ENCODE peak calls at places on chromosome 3, in six cellular contexts. One of them, this sample, is unnamed.

GRCh38 chr3:134847349-134847748 is 52.3 kb downstream of the EPHB1 start:
- DNase-seq in activated CD4-positive, alpha-beta T cell treated with anti-CD3 and anti-CD28 coated beads, Interleukin-2, amount 10 ng/mL, durations not matched to agents 7 days and 5 days: no peak
- DNase-seq in foreskin keratinocyte: no peak
- DNase-seq in WTC11: no peak
- DNase-seq in activated naive CD4-positive, alpha-beta T cell: no peak
- DNase-seq in endothelial cell: no peak
- DNase-seq in this sample: no peak

GRCh38 chr3:15280853-15281532 is 51.4 kb downstream of the SH3BP5 start:
- DNase-seq in activated CD4-positive, alpha-beta T cell treated with anti-CD3 and anti-CD28 coated beads, Interleukin-2, amount 10 ng/mL, durations not matched to agents 7 days and 5 days: no peak
- DNase-seq in foreskin keratinocyte: no peak
- DNase-seq in WTC11: no peak
- DNase-seq in activated naive CD4-positive, alpha-beta T cell: no peak
- DNase-seq in endothelial cell: no peak
- DNase-seq in this sample: no peak

GRCh38 chr3:18703798-18704197 is 278.7 kb upstream of the SATB1 start:
- DNase-seq in activated CD4-positive, alpha-beta T cell treated with anti-CD3 and anti-CD28 coated beads, Interleukin-2, amount 10 ng/mL, durations not matched to agents 7 days and 5 days: no peak
- DNase-seq in foreskin keratinocyte: no peak
- DNase-seq in WTC11: no peak
- DNase-seq in activated naive CD4-positive, alpha-beta T cell: no peak
- DNase-seq in endothelial cell: no peak
- DNase-seq in this sample: no peak

GRCh38 chr3:151318313-151318712 is 1.7 kb upstream of the GPR87 start:
- DNase-seq in activated CD4-positive, alpha-beta T cell treated with anti-CD3 and anti-CD28 coated beads, Interleukin-2, amount 10 ng/mL, durations not matched to agents 7 days and 5 days: no peak
- DNase-seq in foreskin keratinocyte: no peak
- DNase-seq in WTC11: no peak
- DNase-seq in activated naive CD4-positive, alpha-beta T cell: no peak
- DNase-seq in endothelial cell: no peak
- DNase-seq in this sample: no peak

GRCh38 chr3:40021338-40021737 is 211.9 kb downstream of the MYRIP start:
- DNase-seq in activated CD4-positive, alpha-beta T cell treated with anti-CD3 and anti-CD28 coated beads, Interleukin-2, amount 10 ng/mL, durations not matched to agents 7 days and 5 days: no peak
- DNase-seq in foreskin keratinocyte: no peak
- DNase-seq in WTC11: no peak
- DNase-seq in activated naive CD4-positive, alpha-beta T cell: no peak
- DNase-seq in endothelial cell: no peak
- DNase-seq in this sample: no peak

GRCh38 chr3:186869253-186870235 is 27.0 kb downstream of the ADIPOQ start:
- DNase-seq in activated CD4-positive, alpha-beta T cell treated with anti-CD3 and anti-CD28 coated beads, Interleukin-2, amount 10 ng/mL, durations not matched to agents 7 days and 5 days: no peak
- DNase-seq in foreskin keratinocyte: peak
- DNase-seq in WTC11: no peak
- DNase-seq in activated naive CD4-positive, alpha-beta T cell: no peak
- DNase-seq in endothelial cell: no peak
- DNase-seq in this sample: no peak

GRCh38 chr3:120089089-120089488 is 5.2 kb downstream of the GSK3B start:
- DNase-seq in activated CD4-positive, alpha-beta T cell treated with anti-CD3 and anti-CD28 coated beads, Interleukin-2, amount 10 ng/mL, durations not matched to agents 7 days and 5 days: no peak
- DNase-seq in foreskin keratinocyte: no peak
- DNase-seq in WTC11: no peak
- DNase-seq in activated naive CD4-positive, alpha-beta T cell: no peak
- DNase-seq in endothelial cell: no peak
- DNase-seq in this sample: no peak

GRCh38 chr3:109073116-109073515 is 44.8 kb downstream of the MORC1 start:
- DNase-seq in activated CD4-positive, alpha-beta T cell treated with anti-CD3 and anti-CD28 coated beads, Interleukin-2, amount 10 ng/mL, durations not matched to agents 7 days and 5 days: no peak
- DNase-seq in foreskin keratinocyte: no peak
- DNase-seq in WTC11: no peak
- DNase-seq in activated naive CD4-positive, alpha-beta T cell: no peak
- DNase-seq in endothelial cell: no peak
- DNase-seq in this sample: no peak

GRCh38 chr3:118501152-118501551 is 533.5 kb downstream of the IGSF11 start:
- DNase-seq in activated CD4-positive, alpha-beta T cell treated with anti-CD3 and anti-CD28 coated beads, Interleukin-2, amount 10 ng/mL, durations not matched to agents 7 days and 5 days: no peak
- DNase-seq in foreskin keratinocyte: no peak
- DNase-seq in WTC11: peak
- DNase-seq in activated naive CD4-positive, alpha-beta T cell: no peak
- DNase-seq in endothelial cell: peak
- DNase-seq in this sample: peak

GRCh38 chr3:82633319-82633718 is 871.9 kb upstream of the GBE1 start:
- DNase-seq in activated CD4-positive, alpha-beta T cell treated with anti-CD3 and anti-CD28 coated beads, Interleukin-2, amount 10 ng/mL, durations not matched to agents 7 days and 5 days: no peak
- DNase-seq in foreskin keratinocyte: no peak
- DNase-seq in WTC11: no peak
- DNase-seq in activated naive CD4-positive, alpha-beta T cell: no peak
- DNase-seq in endothelial cell: no peak
- DNase-seq in this sample: no peak

GRCh38 chr3:43865376-43865775 is 174.6 kb downstream of the ABHD5 start:
- DNase-seq in activated CD4-positive, alpha-beta T cell treated with anti-CD3 and anti-CD28 coated beads, Interleukin-2, amount 10 ng/mL, durations not matched to agents 7 days and 5 days: no peak
- DNase-seq in foreskin keratinocyte: no peak
- DNase-seq in WTC11: no peak
- DNase-seq in activated naive CD4-positive, alpha-beta T cell: no peak
- DNase-seq in endothelial cell: no peak
- DNase-seq in this sample: no peak

GRCh38 chr3:124837730-124838186 is 49.4 kb downstream of the ITGB5 start:
- DNase-seq in activated CD4-positive, alpha-beta T cell treated with anti-CD3 and anti-CD28 coated beads, Interleukin-2, amount 10 ng/mL, durations not matched to agents 7 days and 5 days: no peak
- DNase-seq in foreskin keratinocyte: no peak
- DNase-seq in WTC11: no peak
- DNase-seq in activated naive CD4-positive, alpha-beta T cell: no peak
- DNase-seq in endothelial cell: peak
- DNase-seq in this sample: peak

GRCh38 chr3:67000006-67000405 is 1.9 kb downstream of the KBTBD8 start:
- DNase-seq in activated CD4-positive, alpha-beta T cell treated with anti-CD3 and anti-CD28 coated beads, Interleukin-2, amount 10 ng/mL, durations not matched to agents 7 days and 5 days: no peak
- DNase-seq in foreskin keratinocyte: peak
- DNase-seq in WTC11: no peak
- DNase-seq in activated naive CD4-positive, alpha-beta T cell: no peak
- DNase-seq in endothelial cell: no peak
- DNase-seq in this sample: no peak

GRCh38 chr3:126983653-126984390 is 907 bp downstream of the PLXNA1 start:
- DNase-seq in activated CD4-positive, alpha-beta T cell treated with anti-CD3 and anti-CD28 coated beads, Interleukin-2, amount 10 ng/mL, durations not matched to agents 7 days and 5 days: peak
- DNase-seq in foreskin keratinocyte: no peak
- DNase-seq in WTC11: peak
- DNase-seq in activated naive CD4-positive, alpha-beta T cell: no peak
- DNase-seq in endothelial cell: peak
- DNase-seq in this sample: no peak

GRCh38 chr3:184551103-184551502 is 10.5 kb upstream of the EPHB3 start:
- DNase-seq in activated CD4-positive, alpha-beta T cell treated with anti-CD3 and anti-CD28 coated beads, Interleukin-2, amount 10 ng/mL, durations not matched to agents 7 days and 5 days: no peak
- DNase-seq in foreskin keratinocyte: no peak
- DNase-seq in WTC11: no peak
- DNase-seq in activated naive CD4-positive, alpha-beta T cell: no peak
- DNase-seq in endothelial cell: no peak
- DNase-seq in this sample: no peak

GRCh38 chr3:122312826-122313225 is 12.2 kb upstream of the CSTA start:
- DNase-seq in activated CD4-positive, alpha-beta T cell treated with anti-CD3 and anti-CD28 coated beads, Interleukin-2, amount 10 ng/mL, durations not matched to agents 7 days and 5 days: no peak
- DNase-seq in foreskin keratinocyte: no peak
- DNase-seq in WTC11: no peak
- DNase-seq in activated naive CD4-positive, alpha-beta T cell: no peak
- DNase-seq in endothelial cell: no peak
- DNase-seq in this sample: no peak

GRCh38 chr3:46867550-46867898 is 4.3 kb upstream of the MYL3 start:
- DNase-seq in activated CD4-positive, alpha-beta T cell treated with anti-CD3 and anti-CD28 coated beads, Interleukin-2, amount 10 ng/mL, durations not matched to agents 7 days and 5 days: no peak
- DNase-seq in foreskin keratinocyte: no peak
- DNase-seq in WTC11: no peak
- DNase-seq in activated naive CD4-positive, alpha-beta T cell: no peak
- DNase-seq in endothelial cell: no peak
- DNase-seq in this sample: no peak

GRCh38 chr3:56881035-56881575 is 79.4 kb upstream of the ARHGEF3 start:
- DNase-seq in activated CD4-positive, alpha-beta T cell treated with anti-CD3 and anti-CD28 coated beads, Interleukin-2, amount 10 ng/mL, durations not matched to agents 7 days and 5 days: no peak
- DNase-seq in foreskin keratinocyte: no peak
- DNase-seq in WTC11: no peak
- DNase-seq in activated naive CD4-positive, alpha-beta T cell: no peak
- DNase-seq in endothelial cell: no peak
- DNase-seq in this sample: no peak

GRCh38 chr3:49718419-49719213 is 868 bp downstream of the AMIGO3 start:
- DNase-seq in activated CD4-positive, alpha-beta T cell treated with anti-CD3 and anti-CD28 coated beads, Interleukin-2, amount 10 ng/mL, durations not matched to agents 7 days and 5 days: no peak
- DNase-seq in foreskin keratinocyte: no peak
- DNase-seq in WTC11: peak
- DNase-seq in activated naive CD4-positive, alpha-beta T cell: no peak
- DNase-seq in endothelial cell: peak
- DNase-seq in this sample: no peak

GRCh38 chr3:71202848-71203390 is 380.6 kb downstream of the FOXP1 start:
- DNase-seq in activated CD4-positive, alpha-beta T cell treated with anti-CD3 and anti-CD28 coated beads, Interleukin-2, amount 10 ng/mL, durations not matched to agents 7 days and 5 days: no peak
- DNase-seq in foreskin keratinocyte: no peak
- DNase-seq in WTC11: no peak
- DNase-seq in activated naive CD4-positive, alpha-beta T cell: no peak
- DNase-seq in endothelial cell: no peak
- DNase-seq in this sample: no peak

GRCh38 chr3:88019024-88019423 is 39.8 kb downstream of the CGGBP1 start:
- DNase-seq in activated CD4-positive, alpha-beta T cell treated with anti-CD3 and anti-CD28 coated beads, Interleukin-2, amount 10 ng/mL, durations not matched to agents 7 days and 5 days: peak
- DNase-seq in foreskin keratinocyte: no peak
- DNase-seq in WTC11: no peak
- DNase-seq in activated naive CD4-positive, alpha-beta T cell: no peak
- DNase-seq in endothelial cell: no peak
- DNase-seq in this sample: no peak

GRCh38 chr3:135905058-135905724 is 60.3 kb upstream of the PPP2R3A start:
- DNase-seq in activated CD4-positive, alpha-beta T cell treated with anti-CD3 and anti-CD28 coated beads, Interleukin-2, amount 10 ng/mL, durations not matched to agents 7 days and 5 days: no peak
- DNase-seq in foreskin keratinocyte: no peak
- DNase-seq in WTC11: no peak
- DNase-seq in activated naive CD4-positive, alpha-beta T cell: no peak
- DNase-seq in endothelial cell: no peak
- DNase-seq in this sample: no peak

GRCh38 chr3:78604328-78604727 is 1163.5 kb downstream of the ROBO1 start:
- DNase-seq in activated CD4-positive, alpha-beta T cell treated with anti-CD3 and anti-CD28 coated beads, Interleukin-2, amount 10 ng/mL, durations not matched to agents 7 days and 5 days: no peak
- DNase-seq in foreskin keratinocyte: peak
- DNase-seq in WTC11: no peak
- DNase-seq in activated naive CD4-positive, alpha-beta T cell: no peak
- DNase-seq in endothelial cell: no peak
- DNase-seq in this sample: no peak

GRCh38 chr3:25508901-25509300 is 80.8 kb downstream of the RARB start:
- DNase-seq in activated CD4-positive, alpha-beta T cell treated with anti-CD3 and anti-CD28 coated beads, Interleukin-2, amount 10 ng/mL, durations not matched to agents 7 days and 5 days: no peak
- DNase-seq in foreskin keratinocyte: peak
- DNase-seq in WTC11: no peak
- DNase-seq in activated naive CD4-positive, alpha-beta T cell: no peak
- DNase-seq in endothelial cell: no peak
- DNase-seq in this sample: no peak

GRCh38 chr3:153080778-153081240 is 81.2 kb upstream of the RAP2B start:
- DNase-seq in activated CD4-positive, alpha-beta T cell treated with anti-CD3 and anti-CD28 coated beads, Interleukin-2, amount 10 ng/mL, durations not matched to agents 7 days and 5 days: no peak
- DNase-seq in foreskin keratinocyte: no peak
- DNase-seq in WTC11: no peak
- DNase-seq in activated naive CD4-positive, alpha-beta T cell: no peak
- DNase-seq in endothelial cell: no peak
- DNase-seq in this sample: no peak

GRCh38 chr3:127787071-127787490 is 35.2 kb downstream of the MGLL start:
- DNase-seq in activated CD4-positive, alpha-beta T cell treated with anti-CD3 and anti-CD28 coated beads, Interleukin-2, amount 10 ng/mL, durations not matched to agents 7 days and 5 days: no peak
- DNase-seq in foreskin keratinocyte: no peak
- DNase-seq in WTC11: no peak
- DNase-seq in activated naive CD4-positive, alpha-beta T cell: no peak
- DNase-seq in endothelial cell: no peak
- DNase-seq in this sample: no peak

GRCh38 chr3:49397470-49397869 is 14.3 kb downstream of the RHOA start:
- DNase-seq in activated CD4-positive, alpha-beta T cell treated with anti-CD3 and anti-CD28 coated beads, Interleukin-2, amount 10 ng/mL, durations not matched to agents 7 days and 5 days: no peak
- DNase-seq in foreskin keratinocyte: no peak
- DNase-seq in WTC11: no peak
- DNase-seq in activated naive CD4-positive, alpha-beta T cell: no peak
- DNase-seq in endothelial cell: no peak
- DNase-seq in this sample: no peak

GRCh38 chr3:127702151-127702578 is 29.4 kb downstream of the ABTB1 start:
- DNase-seq in activated CD4-positive, alpha-beta T cell treated with anti-CD3 and anti-CD28 coated beads, Interleukin-2, amount 10 ng/mL, durations not matched to agents 7 days and 5 days: no peak
- DNase-seq in foreskin keratinocyte: no peak
- DNase-seq in WTC11: no peak
- DNase-seq in activated naive CD4-positive, alpha-beta T cell: no peak
- DNase-seq in endothelial cell: no peak
- DNase-seq in this sample: no peak

GRCh38 chr3:193803288-193803687 is 210.3 kb downstream of the OPA1 start:
- DNase-seq in activated CD4-positive, alpha-beta T cell treated with anti-CD3 and anti-CD28 coated beads, Interleukin-2, amount 10 ng/mL, durations not matched to agents 7 days and 5 days: no peak
- DNase-seq in foreskin keratinocyte: no peak
- DNase-seq in WTC11: no peak
- DNase-seq in activated naive CD4-positive, alpha-beta T cell: no peak
- DNase-seq in endothelial cell: no peak
- DNase-seq in this sample: no peak

GRCh38 chr3:48974076-48974864 is 15.8 kb upstream of the P4HTM start:
- DNase-seq in activated CD4-positive, alpha-beta T cell treated with anti-CD3 and anti-CD28 coated beads, Interleukin-2, amount 10 ng/mL, durations not matched to agents 7 days and 5 days: no peak
- DNase-seq in foreskin keratinocyte: no peak
- DNase-seq in WTC11: no peak
- DNase-seq in activated naive CD4-positive, alpha-beta T cell: no peak
- DNase-seq in endothelial cell: no peak
- DNase-seq in this sample: no peak

GRCh38 chr3:90091557-90091956 is 984.1 kb downstream of the EPHA3 start:
- DNase-seq in activated CD4-positive, alpha-beta T cell treated with anti-CD3 and anti-CD28 coated beads, Interleukin-2, amount 10 ng/mL, durations not matched to agents 7 days and 5 days: no peak
- DNase-seq in foreskin keratinocyte: no peak
- DNase-seq in WTC11: peak
- DNase-seq in activated naive CD4-positive, alpha-beta T cell: no peak
- DNase-seq in endothelial cell: peak
- DNase-seq in this sample: no peak

GRCh38 chr3:134352031-134352671 is 22.1 kb downstream of the AMOTL2 start:
- DNase-seq in activated CD4-positive, alpha-beta T cell treated with anti-CD3 and anti-CD28 coated beads, Interleukin-2, amount 10 ng/mL, durations not matched to agents 7 days and 5 days: no peak
- DNase-seq in foreskin keratinocyte: no peak
- DNase-seq in WTC11: no peak
- DNase-seq in activated naive CD4-positive, alpha-beta T cell: no peak
- DNase-seq in endothelial cell: no peak
- DNase-seq in this sample: no peak

GRCh38 chr3:174462908-174463307 is 396.2 kb upstream of the NAALADL2 start:
- DNase-seq in activated CD4-positive, alpha-beta T cell treated with anti-CD3 and anti-CD28 coated beads, Interleukin-2, amount 10 ng/mL, durations not matched to agents 7 days and 5 days: no peak
- DNase-seq in foreskin keratinocyte: no peak
- DNase-seq in WTC11: no peak
- DNase-seq in activated naive CD4-positive, alpha-beta T cell: no peak
- DNase-seq in endothelial cell: no peak
- DNase-seq in this sample: no peak

GRCh38 chr3:197021231-197021630 is 8.4 kb downstream of the MELTF start:
- DNase-seq in activated CD4-positive, alpha-beta T cell treated with anti-CD3 and anti-CD28 coated beads, Interleukin-2, amount 10 ng/mL, durations not matched to agents 7 days and 5 days: no peak
- DNase-seq in foreskin keratinocyte: no peak
- DNase-seq in WTC11: peak
- DNase-seq in activated naive CD4-positive, alpha-beta T cell: no peak
- DNase-seq in endothelial cell: no peak
- DNase-seq in this sample: no peak

GRCh38 chr3:172258616-172259015 is 189.6 kb downstream of the GHSR start:
- DNase-seq in activated CD4-positive, alpha-beta T cell treated with anti-CD3 and anti-CD28 coated beads, Interleukin-2, amount 10 ng/mL, durations not matched to agents 7 days and 5 days: no peak
- DNase-seq in foreskin keratinocyte: no peak
- DNase-seq in WTC11: no peak
- DNase-seq in activated naive CD4-positive, alpha-beta T cell: no peak
- DNase-seq in endothelial cell: no peak
- DNase-seq in this sample: no peak

GRCh38 chr3:119945286-119945685 is 149.0 kb downstream of the GSK3B start:
- DNase-seq in activated CD4-positive, alpha-beta T cell treated with anti-CD3 and anti-CD28 coated beads, Interleukin-2, amount 10 ng/mL, durations not matched to agents 7 days and 5 days: no peak
- DNase-seq in foreskin keratinocyte: no peak
- DNase-seq in WTC11: no peak
- DNase-seq in activated naive CD4-positive, alpha-beta T cell: no peak
- DNase-seq in endothelial cell: no peak
- DNase-seq in this sample: no peak

GRCh38 chr3:71930056-71930991 is 145.4 kb upstream of the PROK2 start:
- DNase-seq in activated CD4-positive, alpha-beta T cell treated with anti-CD3 and anti-CD28 coated beads, Interleukin-2, amount 10 ng/mL, durations not matched to agents 7 days and 5 days: peak
- DNase-seq in foreskin keratinocyte: peak
- DNase-seq in WTC11: peak
- DNase-seq in activated naive CD4-positive, alpha-beta T cell: no peak
- DNase-seq in endothelial cell: peak
- DNase-seq in this sample: peak

GRCh38 chr3:111749171-111750170 is 109.6 kb upstream of the PHLDB2 start:
- DNase-seq in activated CD4-positive, alpha-beta T cell treated with anti-CD3 and anti-CD28 coated beads, Interleukin-2, amount 10 ng/mL, durations not matched to agents 7 days and 5 days: no peak
- DNase-seq in foreskin keratinocyte: no peak
- DNase-seq in WTC11: no peak
- DNase-seq in activated naive CD4-positive, alpha-beta T cell: no peak
- DNase-seq in endothelial cell: no peak
- DNase-seq in this sample: no peak